ENCODE peak calls at places on chromosome 5, in five cellular contexts. One of them, this sample, is unnamed.

GRCh38 chr5:33736510-33736909 is 155.3 kb downstream of the ADAMTS12 start:
- DNase-seq in GM23248: peak
- DNase-seq in NCI-H1105: no peak
- DNase-seq in DMS 273 treated with DMSO at 0.1 percent for 48 hours: no peak
- DNase-seq in hippocampal formation: no peak
- DNase-seq in this sample: no peak

GRCh38 chr5:136814621-136815378 is 449.5 kb upstream of the TRPC7 start:
- DNase-seq in GM23248: peak
- DNase-seq in NCI-H1105: no peak
- DNase-seq in DMS 273 treated with DMSO at 0.1 percent for 48 hours: no peak
- DNase-seq in hippocampal formation: no peak
- DNase-seq in this sample: no peak

GRCh38 chr5:135999396-136000139 is 29.2 kb upstream of the TGFBI start:
- DNase-seq in GM23248: peak
- DNase-seq in NCI-H1105: no peak
- DNase-seq in DMS 273 treated with DMSO at 0.1 percent for 48 hours: no peak
- DNase-seq in hippocampal formation: no peak
- DNase-seq in this sample: no peak

GRCh38 chr5:180172447-180173197 is 36.4 kb downstream of the RASGEF1C start:
- DNase-seq in GM23248: peak
- DNase-seq in NCI-H1105: peak
- DNase-seq in DMS 273 treated with DMSO at 0.1 percent for 48 hours: peak
- DNase-seq in hippocampal formation: no peak
- DNase-seq in this sample: no peak

GRCh38 chr5:175853573-175854230 is 17.7 kb upstream of the CPLX2 start:
- DNase-seq in GM23248: no peak
- DNase-seq in NCI-H1105: no peak
- DNase-seq in DMS 273 treated with DMSO at 0.1 percent for 48 hours: no peak
- DNase-seq in hippocampal formation: no peak
- DNase-seq in this sample: no peak

GRCh38 chr5:96942911-96943310 is 7.0 kb downstream of the LNPEP start:
- DNase-seq in GM23248: peak
- DNase-seq in NCI-H1105: no peak
- DNase-seq in DMS 273 treated with DMSO at 0.1 percent for 48 hours: no peak
- DNase-seq in hippocampal formation: no peak
- DNase-seq in this sample: no peak

GRCh38 chr5:115815693-115816225 is 700 bp downstream of the CDO1 start:
- DNase-seq in GM23248: peak
- DNase-seq in NCI-H1105: no peak
- DNase-seq in DMS 273 treated with DMSO at 0.1 percent for 48 hours: no peak
- DNase-seq in hippocampal formation: no peak
- DNase-seq in this sample: no peak

GRCh38 chr5:91443761-91444467 is 60.8 kb upstream of the ARRDC3 start:
- DNase-seq in GM23248: peak
- DNase-seq in NCI-H1105: no peak
- DNase-seq in DMS 273 treated with DMSO at 0.1 percent for 48 hours: no peak
- DNase-seq in hippocampal formation: no peak
- DNase-seq in this sample: no peak

GRCh38 chr5:178866946-178867345 is 7.2 kb downstream of the ZNF354B start:
- DNase-seq in GM23248: no peak
- DNase-seq in NCI-H1105: no peak
- DNase-seq in DMS 273 treated with DMSO at 0.1 percent for 48 hours: no peak
- DNase-seq in hippocampal formation: no peak
- DNase-seq in this sample: no peak

GRCh38 chr5:61362796-61363364 is 30.8 kb downstream of the ZSWIM6 start:
- DNase-seq in GM23248: peak
- DNase-seq in NCI-H1105: no peak
- DNase-seq in DMS 273 treated with DMSO at 0.1 percent for 48 hours: no peak
- DNase-seq in hippocampal formation: no peak
- DNase-seq in this sample: no peak

GRCh38 chr5:133741396-133741795 is 129.1 kb upstream of the FSTL4 start:
- DNase-seq in GM23248: no peak
- DNase-seq in NCI-H1105: no peak
- DNase-seq in DMS 273 treated with DMSO at 0.1 percent for 48 hours: no peak
- DNase-seq in hippocampal formation: no peak
- DNase-seq in this sample: no peak

GRCh38 chr5:27450607-27451006 is 412.2 kb upstream of the CDH9 start:
- DNase-seq in GM23248: peak
- DNase-seq in NCI-H1105: no peak
- DNase-seq in DMS 273 treated with DMSO at 0.1 percent for 48 hours: no peak
- DNase-seq in hippocampal formation: no peak
- DNase-seq in this sample: no peak

GRCh38 chr5:180649297-180650039 is at the start of gene FLT4:
- DNase-seq in GM23248: no peak
- DNase-seq in NCI-H1105: no peak
- DNase-seq in DMS 273 treated with DMSO at 0.1 percent for 48 hours: no peak
- DNase-seq in hippocampal formation: no peak
- DNase-seq in this sample: no peak

GRCh38 chr5:60633336-60633735 is 66.6 kb downstream of the DEPDC1B start:
- DNase-seq in GM23248: peak
- DNase-seq in NCI-H1105: no peak
- DNase-seq in DMS 273 treated with DMSO at 0.1 percent for 48 hours: no peak
- DNase-seq in hippocampal formation: no peak
- DNase-seq in this sample: no peak

GRCh38 chr5:4233671-4234070 is 638.0 kb downstream of the IRX1 start:
- DNase-seq in GM23248: no peak
- DNase-seq in NCI-H1105: no peak
- DNase-seq in DMS 273 treated with DMSO at 0.1 percent for 48 hours: no peak
- DNase-seq in hippocampal formation: no peak
- DNase-seq in this sample: no peak

GRCh38 chr5:142446131-142446959 is 121.5 kb upstream of the SPRY4 start:
- DNase-seq in GM23248: peak
- DNase-seq in NCI-H1105: no peak
- DNase-seq in DMS 273 treated with DMSO at 0.1 percent for 48 hours: no peak
- DNase-seq in hippocampal formation: no peak
- DNase-seq in this sample: no peak

GRCh38 chr5:56070795-56071539 is 76.2 kb upstream of the IL6ST start:
- DNase-seq in GM23248: peak
- DNase-seq in NCI-H1105: no peak
- DNase-seq in DMS 273 treated with DMSO at 0.1 percent for 48 hours: no peak
- DNase-seq in hippocampal formation: no peak
- DNase-seq in this sample: no peak

GRCh38 chr5:102523541-102524175 is 24.9 kb upstream of the SLCO6A1 start:
- DNase-seq in GM23248: no peak
- DNase-seq in NCI-H1105: no peak
- DNase-seq in DMS 273 treated with DMSO at 0.1 percent for 48 hours: no peak
- DNase-seq in hippocampal formation: no peak
- DNase-seq in this sample: no peak

GRCh38 chr5:59357421-59357977 is 536.0 kb downstream of the PDE4D start:
- DNase-seq in GM23248: no peak
- DNase-seq in NCI-H1105: no peak
- DNase-seq in DMS 273 treated with DMSO at 0.1 percent for 48 hours: no peak
- DNase-seq in hippocampal formation: no peak
- DNase-seq in this sample: no peak

GRCh38 chr5:54867310-54867944 is 118.0 kb downstream of the ESM1 start:
- DNase-seq in GM23248: peak
- DNase-seq in NCI-H1105: no peak
- DNase-seq in DMS 273 treated with DMSO at 0.1 percent for 48 hours: peak
- DNase-seq in hippocampal formation: peak
- DNase-seq in this sample: no peak

GRCh38 chr5:77893225-77893860 is 117.2 kb upstream of the TBCA start:
- DNase-seq in GM23248: peak
- DNase-seq in NCI-H1105: no peak
- DNase-seq in DMS 273 treated with DMSO at 0.1 percent for 48 hours: no peak
- DNase-seq in hippocampal formation: no peak
- DNase-seq in this sample: peak

GRCh38 chr5:92484484-92484883 is 1096.5 kb downstream of the NR2F1-AS1 start:
- DNase-seq in GM23248: no peak
- DNase-seq in NCI-H1105: no peak
- DNase-seq in DMS 273 treated with DMSO at 0.1 percent for 48 hours: no peak
- DNase-seq in hippocampal formation: no peak
- DNase-seq in this sample: no peak

This sample was measured in occipital lobe.